ENCODE peak calls at places on chromosomes 11 and 22, in seven cellular contexts. K, U, T, A, E, Z and Y are unnamed samples.

GRCh38 chr11:66762088-66762487 is 33.1 kb upstream of the SPTBN2 start:
- DNase-seq in K (no peak), U (no peak), T (no peak), A (no peak), E (no peak), Z (no peak), Y (no peak)

GRCh38 chr11:114208371-114208770 is 87.8 kb upstream of the NNMT start:
- DNase-seq in K (no peak), U (no peak), T (no peak), A (no peak), E (peak), Z (no peak), Y (no peak)

GRCh38 chr22:25051983-25052710 is 99.6 kb downstream of the KIAA1671 start:
- DNase-seq in K (no peak), U (no peak), T (no peak), A (no peak), E (no peak), Z (no peak), Y (no peak)

GRCh38 chr11:118002010-118002540 is 15.9 kb downstream of the IL10RA start:
- DNase-seq in K (no peak), U (no peak), T (no peak), A (no peak), E (peak), Z (no peak), Y (no peak)

GRCh38 chr11:87263979-87264378 is 226.2 kb downstream of the TMEM135 start:
- DNase-seq in K (no peak), U (no peak), T (no peak), A (no peak), E (no peak), Z (no peak), Y (no peak)

GRCh38 chr11:72735495-72736027 is 16.6 kb downstream of the ARAP1 start:
- DNase-seq in K (no peak), U (peak), T (no peak), A (no peak), E (no peak), Z (no peak), Y (peak)

GRCh38 chr11:131491503-131491902 is 121.1 kb downstream of the NTM start:
- DNase-seq in K (no peak), U (no peak), T (no peak), A (no peak), E (no peak), Z (no peak), Y (no peak)

GRCh38 chr11:28144808-28145207 is 36.6 kb downstream of the METTL15 start:
- DNase-seq in K (no peak), U (no peak), T (no peak), A (no peak), E (no peak), Z (peak), Y (no peak)

GRCh38 chr11:17636721-17637120 is 82.7 kb upstream of the MYOD1 start:
- DNase-seq in K (no peak), U (no peak), T (no peak), A (no peak), E (no peak), Z (no peak), Y (no peak)

GRCh38 chr22:47452184-47452583 is 689.7 kb downstream of the TBC1D22A start:
- DNase-seq in K (no peak), U (peak), T (no peak), A (no peak), E (no peak), Z (peak), Y (no peak)

GRCh38 chr11:96105197-96105895 is 181.4 kb upstream of the MTMR2 start:
- DNase-seq in K (no peak), U (no peak), T (no peak), A (no peak), E (no peak), Z (no peak), Y (no peak)

GRCh38 chr22:20531404-20532181 is 24.2 kb downstream of the MED15 start:
- DNase-seq in K (no peak), U (peak), T (peak), A (peak), E (no peak), Z (no peak), Y (peak)

GRCh38 chr11:6635082-6635932 is 16.1 kb upstream of the TPP1 start:
- DNase-seq in K (no peak), U (no peak), T (peak), A (peak), E (no peak), Z (no peak), Y (peak)

GRCh38 chr11:57397394-57397990 is 7.0 kb upstream of the PRG2 start:
- DNase-seq in K (no peak), U (no peak), T (no peak), A (no peak), E (no peak), Z (no peak), Y (no peak)

GRCh38 chr11:83736689-83737088 is 450.5 kb upstream of the CCDC90B start:
- DNase-seq in K (peak), U (no peak), T (no peak), A (no peak), E (no peak), Z (no peak), Y (no peak)

GRCh38 chr11:9263840-9264380 is 1.2 kb downstream of the DENND5A start:
- DNase-seq in K (no peak), U (no peak), T (peak), A (no peak), E (peak), Z (peak), Y (no peak)

GRCh38 chr22:38304526-38304925 is 12.7 kb downstream of the CSNK1E start:
- DNase-seq in K (no peak), U (no peak), T (no peak), A (no peak), E (no peak), Z (no peak), Y (no peak)